ENCODE peak calls at places on chromosomes 16 and 17, in nine cellular contexts. One of them, this sample, is unnamed.

GRCh38 chr17:29140631-29141483 is 39.3 kb downstream of the MYO18A start:
- DNase-seq in Peyer's patch: peak
- DNase-seq in Caco-2: no peak
- DNase-seq in GM20000: peak
- DNase-seq in GM23338: peak
- DNase-seq in left lung: peak
- DNase-seq in fibroblast of the aortic adventitia: peak
- DNase-seq in lung: no peak
- DNase-seq in IMR-90: peak
- DNase-seq in this sample: no peak

GRCh38 chr16:73319747-73320146 is 271.8 kb upstream of the ZFHX3 start:
- DNase-seq in lung: no peak
- DNase-seq in fibroblast of the aortic adventitia: no peak
- DNase-seq in Caco-2: no peak
- DNase-seq in Peyer's patch: no peak
- DNase-seq in IMR-90: no peak
- DNase-seq in left lung: no peak
- DNase-seq in GM20000: no peak
- DNase-seq in GM23338: peak
- DNase-seq in this sample: no peak

GRCh38 chr17:80229011-80229410 is 8.8 kb downstream of the SLC26A11 start:
- DNase-seq in GM20000: no peak
- DNase-seq in left lung: no peak
- DNase-seq in fibroblast of the aortic adventitia: no peak
- DNase-seq in Peyer's patch: no peak
- DNase-seq in Caco-2: no peak
- DNase-seq in GM23338: no peak
- DNase-seq in IMR-90: no peak
- DNase-seq in lung: no peak
- DNase-seq in this sample: no peak

GRCh38 chr17:65398036-65398787 is 163.2 kb downstream of the AXIN2 start:
- DNase-seq in left lung: no peak
- DNase-seq in lung: no peak
- DNase-seq in GM23338: no peak
- DNase-seq in GM20000: no peak
- DNase-seq in IMR-90: no peak
- DNase-seq in Caco-2: no peak
- DNase-seq in fibroblast of the aortic adventitia: peak
- DNase-seq in Peyer's patch: no peak
- DNase-seq in this sample: no peak

GRCh38 chr16:86836503-86837125 is 258.3 kb downstream of the FOXL1 start:
- DNase-seq in Caco-2: no peak
- DNase-seq in IMR-90: peak
- DNase-seq in lung: no peak
- DNase-seq in Peyer's patch: no peak
- DNase-seq in left lung: no peak
- DNase-seq in GM23338: no peak
- DNase-seq in fibroblast of the aortic adventitia: peak
- DNase-seq in GM20000: no peak
- DNase-seq in this sample: no peak

GRCh38 chr17:18182978-18183333 is 672 bp upstream of the ALKBH5 start:
- DNase-seq in left lung: peak
- DNase-seq in IMR-90: peak
- DNase-seq in GM20000: peak
- DNase-seq in fibroblast of the aortic adventitia: no peak
- DNase-seq in lung: peak
- DNase-seq in Peyer's patch: peak
- DNase-seq in Caco-2: peak
- DNase-seq in GM23338: no peak
- DNase-seq in this sample: peak

GRCh38 chr16:75252946-75253911 is 1.8 kb upstream of the BCAR1 start:
- DNase-seq in Caco-2: no peak
- DNase-seq in lung: peak
- DNase-seq in fibroblast of the aortic adventitia: peak
- DNase-seq in left lung: peak
- DNase-seq in IMR-90: peak
- DNase-seq in GM20000: no peak
- DNase-seq in GM23338: peak
- DNase-seq in Peyer's patch: no peak
- DNase-seq in this sample: no peak

GRCh38 chr16:25868966-25869365 is 177.2 kb downstream of the HS3ST4 start:
- DNase-seq in IMR-90: no peak
- DNase-seq in left lung: no peak
- DNase-seq in GM20000: no peak
- DNase-seq in GM23338: no peak
- DNase-seq in Caco-2: no peak
- DNase-seq in fibroblast of the aortic adventitia: no peak
- DNase-seq in Peyer's patch: no peak
- DNase-seq in lung: no peak
- DNase-seq in this sample: no peak

GRCh38 chr16:24508614-24509013 is 30.8 kb upstream of the RBBP6 start:
- DNase-seq in left lung: no peak
- DNase-seq in Peyer's patch: no peak
- DNase-seq in GM20000: no peak
- DNase-seq in fibroblast of the aortic adventitia: peak
- DNase-seq in GM23338: no peak
- DNase-seq in IMR-90: peak
- DNase-seq in lung: no peak
- DNase-seq in Caco-2: no peak
- DNase-seq in this sample: no peak

GRCh38 chr16:6157806-6158205 is 1060.2 kb upstream of the EEF2KMT start:
- DNase-seq in GM23338: no peak
- DNase-seq in Peyer's patch: no peak
- DNase-seq in IMR-90: no peak
- DNase-seq in Caco-2: no peak
- DNase-seq in left lung: no peak
- DNase-seq in fibroblast of the aortic adventitia: no peak
- DNase-seq in lung: no peak
- DNase-seq in GM20000: no peak
- DNase-seq in this sample: no peak

GRCh38 chr16:65521685-65522338 is 399.9 kb upstream of the CDH11 start:
- DNase-seq in Caco-2: no peak
- DNase-seq in GM23338: peak
- DNase-seq in lung: no peak
- DNase-seq in IMR-90: no peak
- DNase-seq in fibroblast of the aortic adventitia: peak
- DNase-seq in Peyer's patch: no peak
- DNase-seq in left lung: no peak
- DNase-seq in GM20000: no peak
- DNase-seq in this sample: no peak

GRCh38 chr17:2749784-2750181 is 331 bp upstream of the CCDC92B start:
- DNase-seq in GM23338: peak
- DNase-seq in Peyer's patch: peak
- DNase-seq in Caco-2: peak
- DNase-seq in left lung: peak
- DNase-seq in fibroblast of the aortic adventitia: peak
- DNase-seq in lung: peak
- DNase-seq in IMR-90: peak
- DNase-seq in GM20000: peak
- DNase-seq in this sample: peak

GRCh38 chr17:1160591-1161041 is 19.2 kb downstream of the ABR start:
- DNase-seq in Peyer's patch: no peak
- DNase-seq in IMR-90: no peak
- DNase-seq in lung: no peak
- DNase-seq in GM23338: no peak
- DNase-seq in fibroblast of the aortic adventitia: no peak
- DNase-seq in left lung: peak
- DNase-seq in GM20000: no peak
- DNase-seq in Caco-2: no peak
- DNase-seq in this sample: no peak

GRCh38 chr17:76088868-76089576 is 10.0 kb downstream of the ZACN start:
- DNase-seq in GM23338: no peak
- DNase-seq in lung: no peak
- DNase-seq in GM20000: no peak
- DNase-seq in Caco-2: no peak
- DNase-seq in Peyer's patch: no peak
- DNase-seq in IMR-90: no peak
- DNase-seq in left lung: no peak
- DNase-seq in fibroblast of the aortic adventitia: no peak
- DNase-seq in this sample: no peak

GRCh38 chr16:10228779-10229178 is 46.6 kb upstream of the GRIN2A start:
- DNase-seq in IMR-90: no peak
- DNase-seq in Peyer's patch: no peak
- DNase-seq in lung: no peak
- DNase-seq in fibroblast of the aortic adventitia: no peak
- DNase-seq in left lung: no peak
- DNase-seq in GM20000: no peak
- DNase-seq in Caco-2: no peak
- DNase-seq in GM23338: no peak
- DNase-seq in this sample: no peak

GRCh38 chr17:73834684-73835343 is 190.6 kb upstream of the SDK2 start:
- DNase-seq in lung: no peak
- DNase-seq in Peyer's patch: no peak
- DNase-seq in GM23338: no peak
- DNase-seq in left lung: no peak
- DNase-seq in Caco-2: no peak
- DNase-seq in fibroblast of the aortic adventitia: no peak
- DNase-seq in IMR-90: no peak
- DNase-seq in GM20000: no peak
- DNase-seq in this sample: no peak

GRCh38 chr16:19210968-19211367 is 42.9 kb downstream of the SYT17 start:
- DNase-seq in Peyer's patch: peak
- DNase-seq in lung: no peak
- DNase-seq in Caco-2: no peak
- DNase-seq in IMR-90: no peak
- DNase-seq in left lung: no peak
- DNase-seq in fibroblast of the aortic adventitia: no peak
- DNase-seq in GM23338: no peak
- DNase-seq in GM20000: peak
- DNase-seq in this sample: no peak

GRCh38 chr17:65261682-65262636 is 124.8 kb downstream of the RGS9 start:
- DNase-seq in lung: no peak
- DNase-seq in GM20000: no peak
- DNase-seq in left lung: no peak
- DNase-seq in Caco-2: no peak
- DNase-seq in Peyer's patch: no peak
- DNase-seq in fibroblast of the aortic adventitia: peak
- DNase-seq in IMR-90: peak
- DNase-seq in GM23338: no peak
- DNase-seq in this sample: no peak

GRCh38 chr17:7207120-7208001 is 12.3 kb downstream of the DLG4 start:
- DNase-seq in lung: no peak
- DNase-seq in left lung: peak
- DNase-seq in IMR-90: peak
- DNase-seq in GM20000: no peak
- DNase-seq in GM23338: no peak
- DNase-seq in Peyer's patch: no peak
- DNase-seq in fibroblast of the aortic adventitia: peak
- DNase-seq in Caco-2: no peak
- DNase-seq in this sample: no peak

GRCh38 chr17:81859906-81860755 is at the start of gene P4HB:
- DNase-seq in lung: no peak
- DNase-seq in left lung: peak
- DNase-seq in IMR-90: no peak
- DNase-seq in fibroblast of the aortic adventitia: no peak
- DNase-seq in Peyer's patch: no peak
- DNase-seq in Caco-2: no peak
- DNase-seq in GM20000: no peak
- DNase-seq in GM23338: no peak
- DNase-seq in this sample: no peak

GRCh38 chr16:12057276-12057675 is 80.7 kb downstream of the SNX29 start:
- DNase-seq in Peyer's patch: peak
- DNase-seq in lung: no peak
- DNase-seq in left lung: no peak
- DNase-seq in GM23338: peak
- DNase-seq in IMR-90: peak
- DNase-seq in fibroblast of the aortic adventitia: peak
- DNase-seq in GM20000: no peak
- DNase-seq in Caco-2: no peak
- DNase-seq in this sample: no peak
- TF ChIP-seq CTCF in Peyer's patch: no peak
- TF ChIP-seq CTCF in lung: no peak
- TF ChIP-seq CTCF in left lung: no peak
- TF ChIP-seq CTCF in GM23338: no peak
- TF ChIP-seq CTCF in IMR-90: no peak
- TF ChIP-seq CTCF in fibroblast of the aortic adventitia: no peak
- TF ChIP-seq CTCF in GM20000: no peak
- TF ChIP-seq CTCF in Caco-2: no peak
- TF ChIP-seq CTCF in this sample: no peak

DNA sequence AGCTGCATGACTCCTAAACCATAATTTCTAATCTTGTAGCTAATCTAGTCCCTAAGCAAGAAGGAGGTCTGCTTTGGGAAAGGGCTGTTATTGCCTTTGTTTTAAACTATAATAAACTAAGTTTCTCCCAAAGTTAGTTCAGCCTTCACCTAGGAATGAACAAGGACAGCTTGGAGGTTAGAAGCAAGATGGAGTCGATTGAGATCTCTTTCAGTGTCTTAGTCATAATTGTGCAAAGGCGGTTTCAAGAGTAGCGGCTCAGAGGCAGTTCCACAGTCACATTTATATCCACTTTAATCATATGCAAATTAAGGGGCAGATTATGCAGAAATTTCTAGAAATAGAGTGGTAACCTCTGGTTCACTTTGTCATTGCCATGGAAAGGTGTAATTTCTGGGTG is 17.4 kb downstream of the DRC7 start:
- DNase-seq in IMR-90: no peak
- DNase-seq in fibroblast of the aortic adventitia: no peak
- DNase-seq in left lung: no peak
- DNase-seq in lung: no peak
- DNase-seq in GM23338: no peak
- DNase-seq in Caco-2: no peak
- DNase-seq in GM20000: no peak
- DNase-seq in Peyer's patch: no peak
- DNase-seq in this sample: no peak
- TF ChIP-seq CTCF in IMR-90: no peak
- TF ChIP-seq CTCF in fibroblast of the aortic adventitia: no peak
- TF ChIP-seq CTCF in left lung: no peak
- TF ChIP-seq CTCF in lung: no peak
- TF ChIP-seq CTCF in GM23338: no peak
- TF ChIP-seq CTCF in Caco-2: no peak
- TF ChIP-seq CTCF in GM20000: no peak
- TF ChIP-seq CTCF in Peyer's patch: no peak
- TF ChIP-seq CTCF in this sample: no peak

DNA sequence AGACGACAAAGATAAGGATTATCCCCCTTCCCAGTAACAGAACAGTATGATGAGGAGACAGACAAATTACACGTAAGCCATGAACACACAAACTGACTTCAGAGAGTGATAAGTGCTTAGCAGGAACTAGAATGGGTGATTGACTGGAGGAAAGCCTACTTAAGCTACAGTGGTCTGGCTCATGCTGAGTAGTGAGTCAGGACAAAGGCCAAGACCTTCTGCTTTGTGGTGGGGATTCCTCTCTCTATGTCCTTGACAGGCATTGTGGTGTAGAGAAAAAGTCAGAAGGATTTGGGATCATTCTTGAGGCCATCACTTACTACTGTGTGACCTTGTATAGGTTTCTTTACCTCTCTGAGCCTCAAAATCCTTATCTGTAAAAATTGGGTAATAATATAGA is 381.9 kb upstream of the CCL2 start:
- DNase-seq in left lung: no peak
- DNase-seq in fibroblast of the aortic adventitia: no peak
- DNase-seq in Caco-2: no peak
- DNase-seq in GM23338: no peak
- DNase-seq in IMR-90: no peak
- DNase-seq in lung: no peak
- DNase-seq in Peyer's patch: no peak
- DNase-seq in GM20000: no peak
- DNase-seq in this sample: no peak
- TF ChIP-seq CTCF in left lung: no peak
- TF ChIP-seq CTCF in fibroblast of the aortic adventitia: no peak
- TF ChIP-seq CTCF in Caco-2: no peak
- TF ChIP-seq CTCF in GM23338: no peak
- TF ChIP-seq CTCF in IMR-90: no peak
- TF ChIP-seq CTCF in lung: no peak
- TF ChIP-seq CTCF in Peyer's patch: no peak
- TF ChIP-seq CTCF in GM20000: no peak
- TF ChIP-seq CTCF in this sample: no peak

GRCh38 chr16:49352923-49353322 is 20.7 kb upstream of the C16orf78 start:
- DNase-seq in GM23338: peak
- DNase-seq in Peyer's patch: no peak
- DNase-seq in fibroblast of the aortic adventitia: no peak
- DNase-seq in Caco-2: peak
- DNase-seq in GM20000: no peak
- DNase-seq in IMR-90: no peak
- DNase-seq in left lung: no peak
- DNase-seq in lung: no peak
- DNase-seq in this sample: no peak
- TF ChIP-seq CTCF in GM23338: peak
- TF ChIP-seq CTCF in Peyer's patch: no peak
- TF ChIP-seq CTCF in fibroblast of the aortic adventitia: peak
- TF ChIP-seq CTCF in Caco-2: peak
- TF ChIP-seq CTCF in GM20000: no peak
- TF ChIP-seq CTCF in IMR-90: peak
- TF ChIP-seq CTCF in left lung: no peak
- TF ChIP-seq CTCF in lung: no peak
- TF ChIP-seq CTCF in this sample: peak

This sample was measured in progenitor cell of endocrine pancreas.